ENCODE peak calls at places on chromosomes 1 and 21, in seven cellular contexts. Q is left lung; G is Karpas-422; R is mucosa of descending colon; H is CD4-positive, alpha-beta T cell; U is A549; J is aorta. C is an unnamed sample.

GRCh38 chr21:37636152-37636860 is 269.7 kb downstream of the DYRK1A start:
- DNase-seq in U (peak; percentile 49), H (no peak), J (no peak), Q (no peak), G (no peak), R (no peak), C (no peak)

GRCh38 chr1:171346866-171347265 is 32.9 kb downstream of the FMO4 start:
- DNase-seq in U (no peak), R (no peak), J (no peak), G (no peak), H (no peak), Q (no peak), C (no peak)

GRCh38 chr21:41825216-41825615 is 53.9 kb downstream of the PRDM15 start:
- DNase-seq in H (no peak), Q (no peak), U (no peak), G (no peak), R (no peak), J (peak; percentile 33), C (no peak)

GRCh38 chr21:29424728-29425127 is 126.0 kb downstream of the BACH1 start:
- DNase-seq in H (no peak), Q (no peak), U (no peak), G (no peak), J (no peak), R (no peak), C (no peak)

GRCh38 chr1:91608876-91609275 is 108.2 kb downstream of the CDC7 start:
- DNase-seq in H (no peak), G (no peak), Q (no peak), R (no peak), U (no peak), J (no peak), C (no peak)

GRCh38 chr1:244302889-244303609 is 148.7 kb downstream of the ADSS2 start:
- DNase-seq in R (peak; percentile 45), G (no peak), J (no peak), H (no peak), U (peak; percentile 83), Q (peak; percentile 70), C (no peak)

GRCh38 chr1:7591565-7591964 is 179.5 kb upstream of the VAMP3 start:
- DNase-seq in J (peak; percentile 12), Q (peak; percentile 21), G (no peak), R (no peak), U (no peak), H (no peak), C (no peak)

GRCh38 chr1:78622548-78622947 is 2.3 kb downstream of the IFI44L start:
- DNase-seq in R (no peak), J (no peak), Q (no peak), G (no peak), H (no peak), U (no peak), C (no peak)

GRCh38 chr21:18285379-18285778 is 40.7 kb downstream of the CHODL start:
- DNase-seq in H (no peak), G (no peak), J (no peak), Q (no peak), R (no peak), U (no peak), C (no peak)

GRCh38 chr1:154442006-154442740 is 37.0 kb downstream of the IL6R start:
- DNase-seq in G (peak; percentile 54), H (no peak), U (no peak), R (peak; percentile 27), Q (no peak), J (no peak), C (no peak)

GRCh38 chr1:16115468-16116363 is 40.2 kb downstream of the EPHA2 start:
- DNase-seq in H (no peak), U (no peak), J (peak; percentile 36), G (no peak), Q (no peak), R (no peak), C (no peak)

GRCh38 chr1:9242338-9242969 is 7.9 kb downstream of the H6PD start:
- DNase-seq in Q (peak; percentile 72), H (no peak), R (no peak), U (no peak), G (no peak), J (peak; percentile 84), C (no peak)

GRCh38 chr1:226064168-226064815 is 1.8 kb downstream of the H3-3A start:
- DNase-seq in U (no peak), R (peak; percentile 55), Q (no peak), G (peak; percentile 65), J (no peak), H (no peak), C (no peak)

GRCh38 chr1:118918230-118918939 is 69.8 kb downstream of the TBX15 start:
- DNase-seq in G (peak; percentile 79), U (no peak), R (no peak), H (no peak), Q (no peak), J (no peak), C (no peak)

GRCh38 chr1:178931843-178932551 is 61.1 kb upstream of the ANGPTL1 start:
- DNase-seq in G (peak; percentile 77), H (no peak), R (peak; percentile 60), Q (no peak), U (no peak), J (peak; percentile 63), C (no peak)

GRCh38 chr1:33583567-33583966 is 111.1 kb downstream of the ZSCAN20 start:
- DNase-seq in R (no peak), U (no peak), J (no peak), G (no peak), H (no peak), Q (no peak), C (no peak)

GRCh38 chr21:35732788-35733187 is 327.5 kb downstream of the SETD4 start:
- DNase-seq in G (no peak), J (no peak), H (no peak), R (peak; percentile 3), U (no peak), Q (no peak), C (no peak)

GRCh38 chr1:8424539-8425116 is 106.7 kb downstream of the SLC45A1 start:
- DNase-seq in G (peak; percentile 94), Q (peak; percentile 58), J (peak; percentile 53), R (peak; percentile 72), U (no peak), H (peak; percentile 58), C (peak; percentile 41)

GRCh38 chr1:150186789-150187559 is 37.3 kb downstream of the PLEKHO1 start:
- DNase-seq in J (peak; percentile 67), U (peak; percentile 53), G (peak; percentile 88), H (peak; percentile 10), R (no peak), Q (peak; percentile 38), C (no peak)

GRCh38 chr1:67610450-67610849 is 74.6 kb upstream of the GADD45A start:
- DNase-seq in U (no peak), R (no peak), J (no peak), Q (no peak), H (no peak), G (no peak), C (no peak)

GRCh38 chr1:38783659-38784229 is 75.8 kb downstream of the RRAGC start:
- DNase-seq in Q (no peak), R (no peak), U (no peak), G (no peak), J (no peak), H (no peak), C (no peak)

DNA sequence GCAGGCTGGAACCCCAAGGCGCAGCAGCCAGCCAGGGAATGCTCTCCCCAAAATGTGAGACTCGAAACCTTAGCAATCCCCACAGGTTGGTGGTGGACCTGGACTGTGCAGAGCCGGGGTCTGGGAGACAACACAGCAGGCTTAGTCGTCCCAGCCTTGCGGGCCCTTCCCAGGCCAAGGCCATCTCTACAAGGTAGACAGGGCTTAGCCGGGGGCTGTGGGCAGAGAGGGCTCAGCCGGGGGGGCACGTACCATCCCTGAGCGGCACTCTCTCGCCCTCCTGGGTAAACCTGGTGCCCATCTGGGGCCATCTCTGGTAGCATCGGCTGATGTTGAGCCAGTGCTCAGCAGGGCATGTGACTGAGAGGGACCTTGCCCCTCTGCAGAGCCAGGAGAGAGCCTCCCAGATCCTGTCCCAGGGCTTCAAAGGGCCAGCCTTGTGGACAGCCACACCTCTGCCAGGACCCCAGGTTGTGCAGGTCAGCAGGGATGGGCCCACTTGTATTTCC is 2.2 kb upstream of the ACTRT2 start:
- DNase-seq in Q (peak; percentile 22), R (no peak), U (no peak), J (peak; percentile 38), G (no peak), H (no peak), C (no peak)
- H3K9me3 ChIP-seq in Q (no peaks in the 10 kb centered on the region), R (no peaks in the 10 kb centered on the region), U (no peaks in the 10 kb centered on the region), J (no peaks in the 10 kb centered on the region), G (no peaks in the 10 kb centered on the region), H (no peaks in the 10 kb centered on the region), C (no peaks in the 10 kb centered on the region)

DNA sequence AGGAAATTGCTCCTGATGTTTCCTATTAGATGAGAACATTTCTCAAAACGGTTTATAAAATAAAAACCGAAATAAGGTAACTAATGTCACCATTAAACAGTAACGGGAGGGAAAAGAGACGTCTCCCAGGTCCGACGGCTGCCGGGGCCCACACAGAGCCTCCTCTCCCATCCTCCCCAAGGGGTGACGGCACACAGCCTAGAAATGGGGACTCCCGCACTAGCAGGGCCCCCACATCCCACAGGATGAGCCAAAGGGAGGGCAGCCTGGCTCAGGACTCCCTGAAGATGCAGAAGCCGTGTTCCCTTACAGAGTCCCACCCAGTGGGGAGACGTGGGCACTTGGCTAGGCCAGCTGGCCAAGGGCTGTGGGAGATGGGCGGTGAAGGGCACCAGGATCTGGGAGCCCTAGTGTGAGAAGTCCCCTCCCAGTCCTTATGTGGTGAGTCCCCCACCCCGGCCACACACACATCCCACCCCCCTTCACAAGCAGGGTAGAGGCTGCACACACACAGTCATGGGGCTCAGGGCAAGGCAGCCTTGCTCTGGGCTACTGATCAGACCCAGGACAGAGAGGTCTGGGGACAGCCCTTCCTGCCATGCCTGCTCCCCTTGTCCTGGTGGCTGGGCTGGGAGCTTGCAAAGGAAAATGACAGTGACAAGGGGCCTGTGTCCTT is 3.3 kb downstream of the KRTAP10-3 start:
- DNase-seq in R (no peak), J (no peak), H (no peak), G (no peak), U (no peak), Q (no peak), C (no peak)
- H3K9me3 ChIP-seq in R (no peaks in the 10 kb centered on the region), J (no peaks in the 10 kb centered on the region), H (peaks cover 5% of the 10 kb centered on the region), G (no peaks in the 10 kb centered on the region), U (no peaks in the 10 kb centered on the region), Q (no peaks in the 10 kb centered on the region), C (no peaks in the 10 kb centered on the region)

DNA sequence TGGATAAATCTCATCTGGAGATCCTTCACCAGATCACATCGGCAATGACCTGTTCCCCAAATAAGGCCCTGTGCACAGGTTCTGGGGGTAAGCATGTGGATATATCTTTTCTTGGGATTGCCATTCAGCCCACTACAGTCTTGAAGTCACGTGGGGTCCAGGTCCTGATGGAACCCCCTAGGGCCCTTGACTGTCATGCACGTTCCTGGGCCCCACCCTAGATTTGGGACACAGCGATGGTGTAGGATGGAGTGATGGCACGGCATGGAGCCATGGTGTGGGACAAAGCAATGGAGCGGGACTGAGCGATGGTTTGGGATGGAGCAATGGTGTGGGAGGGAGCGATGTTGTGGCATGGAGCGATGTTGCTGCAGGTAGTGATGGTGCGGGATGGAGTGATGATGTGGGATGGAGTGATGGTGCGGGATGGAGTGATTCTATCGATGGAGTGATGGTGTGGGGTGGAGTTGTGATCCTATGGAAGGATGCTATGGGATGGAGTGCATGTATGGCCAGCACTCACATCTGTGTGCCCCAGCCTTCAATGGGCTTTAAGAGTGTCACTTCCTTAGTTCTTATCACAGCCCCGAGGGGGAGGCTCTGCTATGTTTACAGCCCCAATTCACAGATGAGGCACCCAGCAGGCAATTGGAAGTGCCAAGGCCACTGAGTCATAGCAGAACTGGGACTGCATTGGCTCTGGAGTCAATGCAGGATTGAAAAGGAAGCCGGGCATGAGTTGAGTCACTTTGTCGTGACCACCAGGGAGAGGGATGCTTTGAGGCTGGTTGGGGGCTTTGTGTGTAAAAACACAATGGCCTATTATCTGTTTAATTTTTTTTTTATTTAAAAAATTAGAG is 97.0 kb upstream of the C1orf174 start:
- DNase-seq in R (no peak), J (no peak), G (no peak), H (no peak), Q (no peak), U (no peak), C (no peak)
- H3K9me3 ChIP-seq in R (no peaks in the 10 kb centered on the region), J (no peaks in the 10 kb centered on the region), G (no peaks in the 10 kb centered on the region), H (no peaks in the 10 kb centered on the region), Q (no peaks in the 10 kb centered on the region), U (no peaks in the 10 kb centered on the region), C (no peaks in the 10 kb centered on the region)

GRCh38 chr1:85621430-85621829 is 40.9 kb downstream of the CCN1 start:
- DNase-seq in R (no peak), G (no peak), U (no peak), Q (no peak), H (no peak), J (no peak), C (no peak)
- H3K9me3 ChIP-seq in R (peaks cover 20% of the 10 kb centered on the region), G (peaks cover 9% of the 10 kb centered on the region), U (peaks cover 25% of the 10 kb centered on the region), Q (peaks cover 21% of the 10 kb centered on the region), H (peaks cover 14% of the 10 kb centered on the region), J (no peaks in the 10 kb centered on the region), C (peaks cover 4% of the 10 kb centered on the region)

C was measured in T-helper 17 cell.